ENCODE peak calls at places on chromosome 12, in six cellular contexts. X, K, C, R, M and J are unnamed samples. For H3K4me1, the result is how much of the 10 kb centered on the place peaks cover.

GRCh38 chr12:79203103-79203502 is 338.5 kb downstream of the SYT1 start:
- DNase-seq in C (peak), K (no peak), R (no peak), X (no peak), M (no peak), J (no peak)

GRCh38 chr12:49208661-49209060 is 19.8 kb upstream of the TUBA1A start:
- DNase-seq in M (no peak), K (no peak), R (no peak), C (no peak), X (no peak), J (no peak)

GRCh38 chr12:98741229-98741614 is 96.1 kb downstream of the APAF1 start:
- DNase-seq in R (no peak), M (no peak), C (no peak), K (no peak), X (no peak), J (no peak)

GRCh38 chr12:53585726-53586125 is 40.5 kb downstream of the ATF7 start:
- DNase-seq in R (no peak), X (no peak), M (no peak), K (no peak), C (no peak), J (no peak)

GRCh38 chr12:59055204-59055839 is 135.0 kb upstream of the LRIG3 start:
- DNase-seq in K (no peak), X (no peak), M (no peak), R (no peak), C (peak), J (no peak)

GRCh38 chr12:132589856-132590255 is 20.5 kb downstream of the LRCOL1 start:
- DNase-seq in K (no peak), R (no peak), C (no peak), X (no peak), M (no peak), J (no peak)

GRCh38 chr12:123767613-123768012 is 5.5 kb downstream of the DNAH10 start:
- DNase-seq in R (no peak), K (no peak), M (no peak), X (no peak), C (no peak), J (no peak)

GRCh38 chr12:84348582-84348981 is 564.0 kb downstream of the SLC6A15 start:
- DNase-seq in X (no peak), C (no peak), M (no peak), K (no peak), R (no peak), J (no peak)

GRCh38 chr12:28424965-28425364 is 234.7 kb downstream of the CCDC91 start:
- DNase-seq in X (no peak), K (no peak), M (no peak), C (peak), R (peak), J (no peak)

GRCh38 chr12:30908389-30909087 is 18.0 kb upstream of the TSPAN11 start:
- DNase-seq in K (no peak), X (no peak), R (no peak), C (peak), M (no peak), J (no peak)

GRCh38 chr12:43965899-43966298 is 130.0 kb downstream of the TMEM117 start:
- DNase-seq in X (no peak), R (no peak), C (no peak), K (no peak), M (no peak), J (no peak)

GRCh38 chr12:51917746-51918453 is 10.6 kb downstream of the ACVRL1 start:
- DNase-seq in R (peak), K (no peak), C (peak), X (no peak), M (peak), J (peak)

GRCh38 chr12:52285851-52286530 is 5.3 kb downstream of the KRT81 start:
- DNase-seq in R (no peak), K (peak), M (no peak), C (no peak), X (no peak), J (no peak)

GRCh38 chr12:94874086-94874985 is 129.2 kb downstream of the NDUFA12 start:
- DNase-seq in M (no peak), X (no peak), K (no peak), C (no peak), R (no peak), J (no peak)

GRCh38 chr12:2795291-2796186 is 769 bp downstream of the FKBP4 start:
- DNase-seq in M (peak), R (peak), K (peak), C (peak), X (peak), J (peak)

GRCh38 chr12:96237465-96238077 is 43.4 kb downstream of the ELK3 start:
- DNase-seq in K (peak), R (peak), M (peak), C (peak), X (no peak), J (no peak)

GRCh38 chr12:87930033-87930432 is 99.2 kb downstream of the C12orf50 start:
- DNase-seq in M (no peak), C (peak), X (no peak), R (no peak), K (no peak), J (no peak)

GRCh38 chr12:116533343-116534248 is 25.6 kb upstream of the MAP1LC3B2 start:
- DNase-seq in R (peak), K (peak), C (peak), M (peak), X (peak), J (peak)

GRCh38 chr12:106082216-106083175 is 56.3 kb downstream of the NUAK1 start:
- DNase-seq in C (no peak), M (no peak), K (no peak), R (no peak), X (no peak), J (no peak)

GRCh38 chr12:85632390-85632789 is 203.8 kb downstream of the RASSF9 start:
- DNase-seq in X (no peak), R (no peak), K (no peak), C (peak), M (no peak), J (no peak)

GRCh38 chr12:58819345-58819744 is 101.0 kb downstream of the LRIG3 start:
- DNase-seq in C (no peak), X (no peak), M (peak), K (no peak), R (peak), J (no peak)

GRCh38 chr12:26473291-26473690 is 277.9 kb downstream of the SSPN start:
- DNase-seq in X (no peak), C (no peak), R (no peak), M (no peak), K (no peak), J (no peak)

GRCh38 chr12:26469801-26470200 is 274.4 kb downstream of the SSPN start:
- DNase-seq in C (no peak), R (no peak), M (no peak), X (no peak), K (no peak), J (no peak)

GRCh38 chr12:26466709-26467108 is 271.3 kb downstream of the SSPN start:
- DNase-seq in M (no peak), K (no peak), R (no peak), C (no peak), X (no peak), J (no peak)

DNA sequence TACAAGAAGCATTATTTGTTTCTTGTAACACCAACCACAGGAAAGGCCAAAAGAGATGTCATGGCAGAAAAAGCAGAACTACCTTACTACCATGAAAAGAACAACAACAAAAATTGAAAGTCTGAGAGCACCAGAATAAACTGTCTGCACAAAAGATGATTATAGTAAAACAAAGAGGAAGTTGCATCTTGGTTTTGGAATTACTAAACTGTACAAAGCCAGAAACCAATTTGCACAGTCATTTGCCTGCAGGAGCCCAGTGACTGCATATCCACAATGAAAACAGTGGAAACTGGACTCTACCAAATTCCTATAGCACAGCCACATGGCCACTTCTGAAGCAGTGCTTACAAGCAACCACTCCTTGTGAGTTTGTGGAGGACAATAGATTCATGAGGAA is 276.2 kb downstream of the SSPN start:
- DNase-seq in C (peak), X (no peak), K (no peak), M (no peak), R (no peak), J (no peak)
- TF ChIP-seq CTCF in C (no peak), X (no peak), K (no peak), M (no peak), R (no peak), J (no peak)

GRCh38 chr12:14239350-14239934 is 126.0 kb upstream of the ATF7IP start:
- DNase-seq in M (no peak), X (no peak), K (peak), C (peak), R (peak), J (no peak)
- H3K4me3 ChIP-seq in M (peak), X (peak), K (peak), C (no peak), R (no peak), J (peak)

GRCh38 chr12:34338751-34339150 is 316.5 kb downstream of the ALG10 start:
- DNase-seq in K (no peak), X (no peak), R (no peak), M (no peak), C (no peak), J (no peak)
- H3K4me1 ChIP-seq in K (under half), X (under half), R (under half), M (under half), C (under half), J (under half)

GRCh38 chr12:114691810-114692557 is 8.0 kb upstream of the TBX3 start:
- DNase-seq in R (no peak), K (no peak), C (no peak), M (no peak), X (no peak), J (no peak)

GRCh38 chr12:114693532-114693931 is 9.6 kb upstream of the TBX3 start:
- DNase-seq in R (no peak), X (no peak), M (no peak), C (no peak), K (no peak), J (no peak)

GRCh38 chr12:114691196-114691595 is 7.2 kb upstream of the TBX3 start:
- DNase-seq in K (no peak), C (no peak), X (no peak), R (no peak), M (no peak), J (no peak)

GRCh38 chr12:114694436-114695304 is 10.7 kb upstream of the TBX3 start:
- DNase-seq in M (no peak), C (no peak), R (no peak), X (no peak), K (no peak), J (no peak)

DNA sequence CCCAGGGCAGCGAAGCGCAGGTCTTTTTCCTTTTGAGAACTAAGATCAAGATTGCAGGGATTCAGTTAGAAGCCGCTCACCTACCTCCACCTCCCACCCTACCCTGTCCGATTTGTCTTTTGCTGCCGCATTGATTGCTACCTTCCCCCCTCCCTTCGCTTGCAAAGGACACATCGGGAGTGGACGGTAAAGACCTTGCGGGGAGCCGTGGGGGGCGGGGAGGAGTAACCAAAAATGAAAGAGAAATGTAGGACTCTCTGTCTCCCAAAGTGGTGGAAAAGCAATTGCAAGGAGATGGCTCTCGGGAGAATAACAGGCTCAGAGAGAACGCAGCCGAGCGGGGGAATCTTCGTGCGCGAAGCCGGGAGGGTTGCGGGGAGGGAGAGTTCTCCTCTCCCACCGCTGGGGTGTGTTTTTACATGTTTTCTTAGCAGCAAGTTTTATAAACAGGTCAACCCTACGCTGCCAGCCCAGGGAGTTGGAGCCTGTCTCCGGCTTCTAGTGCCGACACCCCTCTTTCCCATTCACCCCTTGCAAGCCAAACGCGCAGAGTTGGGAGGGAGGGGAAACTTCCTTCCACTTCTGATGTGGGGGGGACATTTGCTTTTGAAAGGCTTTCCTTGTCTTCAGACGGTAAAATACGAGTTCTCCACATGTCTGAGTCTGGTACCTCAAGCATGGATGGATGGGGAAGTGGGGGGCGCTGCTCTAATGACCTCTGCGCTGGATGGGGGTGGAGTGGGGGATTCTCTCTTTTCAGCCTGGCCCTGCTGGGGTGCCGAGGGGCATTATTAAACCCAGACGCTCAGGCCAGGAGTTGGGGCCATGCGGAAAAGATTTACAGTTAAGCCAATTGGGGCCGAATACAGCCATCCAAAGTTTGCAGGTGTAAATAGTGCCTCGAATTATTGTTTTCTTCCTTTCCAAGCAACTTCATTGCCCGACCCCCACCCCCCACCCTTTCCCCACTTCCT is 8.9 kb upstream of the TBX3 start:
- DNase-seq in M (no peak), C (no peak), K (no peak), X (no peak), R (no peak), J (no peak)
- TF ChIP-seq CTCF in M (no peak), C (no peak), K (no peak), X (no peak), R (no peak), J (no peak)